ENCODE peak calls at places on chromosomes 16 and 17, in nine cellular contexts. G is ELR, U is cerebellar cortex, E is amygdala, B is fibroblast of the aortic adventitia, A is kidney glomerular epithelial cell, F is EL, Q is skeletal muscle cell, Y is T-helper 1 cell. T is an unnamed sample.

GRCh38 chr16:7431723-7432122 is 99.1 kb downstream of the RBFOX1 start:
- DNase-seq in G (no peak), U (no peak), E (no peak), B (no peak), A (no peak), F (no peak), Q (no peak), Y (no peak), T (no peak)

GRCh38 chr17:14779236-14779635 is 478.4 kb downstream of the HS3ST3B1 start:
- DNase-seq in G (no peak), U (no peak), E (no peak), B (no peak), A (no peak), F (no peak), Q (no peak), Y (no peak), T (no peak)

GRCh38 chr17:66260265-66260664 is 31.1 kb upstream of the APOH start:
- DNase-seq in G (no peak), U (no peak), E (no peak), B (no peak), A (no peak), F (no peak), Q (no peak), Y (no peak), T (no peak)

GRCh38 chr17:56880571-56880970 is 33.3 kb downstream of the TRIM25 start:
- DNase-seq in G (no peak), U (no peak), E (no peak), B (no peak), A (no peak), F (no peak), Q (no peak), Y (no peak), T (no peak)

GRCh38 chr16:88772871-88773811 is 11.9 kb downstream of the PIEZO1 start:
- DNase-seq in G (peak), U (peak), E (peak), B (peak), A (peak), F (peak), Q (peak), Y (no peak), T (no peak)

GRCh38 chr17:42694524-42694923 is 12.2 kb downstream of the CNTNAP1 start:
- DNase-seq in G (no peak), U (no peak), E (no peak), B (no peak), A (no peak), F (no peak), Q (no peak), Y (no peak), T (no peak)

GRCh38 chr16:87741700-87742415 is 23.9 kb downstream of the KLHDC4 start:
- DNase-seq in G (no peak), U (no peak), E (no peak), B (no peak), A (no peak), F (no peak), Q (no peak), Y (no peak), T (no peak)

GRCh38 chr17:6244796-6245195 is 174.6 kb downstream of the WSCD1 start:
- DNase-seq in G (no peak), U (no peak), E (no peak), B (no peak), A (no peak), F (no peak), Q (no peak), Y (no peak), T (no peak)

GRCh38 chr16:19396555-19397011 is 21.1 kb upstream of the TMC5 start:
- DNase-seq in G (no peak), U (no peak), E (no peak), B (no peak), A (no peak), F (no peak), Q (no peak), Y (no peak), T (no peak)

GRCh38 chr17:75557075-75557851 is 30.3 kb upstream of the MYO15B start:
- DNase-seq in G (peak), U (peak), E (peak), B (peak), A (peak), F (peak), Q (no peak), Y (no peak), T (no peak)

GRCh38 chr16:30963925-30964511 is 6.5 kb downstream of the SETD1A start:
- DNase-seq in G (no peak), U (no peak), E (no peak), B (no peak), A (no peak), F (no peak), Q (no peak), Y (no peak), T (no peak)

GRCh38 chr17:44170499-44171201 is at the start of gene ASB16:
- DNase-seq in G (no peak), U (peak), E (no peak), B (peak), A (no peak), F (no peak), Q (no peak), Y (no peak), T (no peak)

GRCh38 chr16:25895371-25895770 is 203.6 kb downstream of the HS3ST4 start:
- DNase-seq in G (no peak), U (no peak), E (no peak), B (no peak), A (no peak), F (no peak), Q (no peak), Y (no peak), T (no peak)

GRCh38 chr17:29748400-29748799 is 125.7 kb upstream of the CORO6 start:
- DNase-seq in G (no peak), U (no peak), E (no peak), B (no peak), A (no peak), F (no peak), Q (no peak), Y (no peak), T (no peak)

GRCh38 chr16:20767577-20767976 is 3.8 kb downstream of the ACSM3 start:
- DNase-seq in G (no peak), U (no peak), E (no peak), B (no peak), A (no peak), F (no peak), Q (no peak), Y (no peak), T (no peak)

GRCh38 chr17:55735784-55736405 is 13.2 kb upstream of the TMEM100 start:
- DNase-seq in G (peak), U (peak), E (no peak), B (peak), A (peak), F (peak), Q (no peak), Y (no peak), T (no peak)

GRCh38 chr16:57929250-57929649 is 41.7 kb downstream of the CNGB1 start:
- DNase-seq in G (no peak), U (no peak), E (no peak), B (no peak), A (no peak), F (no peak), Q (no peak), Y (no peak), T (no peak)

T was measured in vagina.